ENCODE peak calls at places on chromosomes 7 and 10, in five cellular contexts. R, U, J, X and B are unnamed samples.

GRCh38 chr7:152756126-152756525 is 3.4 kb upstream of the ACTR3B start:
- DNase-seq in X (no peak), U (no peak), J (peak), R (no peak), B (no peak)

GRCh38 chr10:132931258-132931657 is 11.1 kb downstream of the CFAP46 start:
- DNase-seq in J (no peak), X (no peak), U (no peak), R (no peak), B (no peak)

GRCh38 chr7:54738737-54739136 is 20.3 kb downstream of the SEC61G start:
- DNase-seq in J (peak), U (no peak), X (no peak), R (no peak), B (no peak)

GRCh38 chr10:7337431-7338171 is 73.2 kb downstream of the SFMBT2 start:
- DNase-seq in R (no peak), J (no peak), U (no peak), X (no peak), B (no peak)

GRCh38 chr10:17984056-17984455 is 32.3 kb downstream of the SLC39A12 start:
- DNase-seq in J (peak), R (no peak), U (no peak), X (peak), B (no peak)

GRCh38 chr10:13349776-13350274 is 1.7 kb upstream of the SEPHS1 start:
- DNase-seq in R (peak), U (no peak), X (peak), J (peak), B (no peak)

GRCh38 chr10:2463301-2463700 is 604.0 kb upstream of the PFKP start:
- DNase-seq in R (no peak), U (no peak), X (peak), J (no peak), B (no peak)

GRCh38 chr7:139118234-139118802 is 8.8 kb upstream of the ZC3HAV1 start:
- DNase-seq in U (peak), J (peak), X (peak), R (no peak), B (no peak)

GRCh38 chr10:36766921-36767320 is 358.5 kb upstream of the ANKRD30A start:
- DNase-seq in U (no peak), X (no peak), J (no peak), R (no peak), B (no peak)

GRCh38 chr10:97226398-97226797 is 40.6 kb upstream of the SLIT1 start:
- DNase-seq in X (no peak), J (no peak), R (no peak), U (no peak), B (no peak)

GRCh38 chr7:99143522-99143852 is 421 bp downstream of the SMURF1 start:
- DNase-seq in R (no peak), X (no peak), J (no peak), U (no peak), B (no peak)

GRCh38 chr7:3501671-3502070 is 200.6 kb downstream of the SDK1 start:
- DNase-seq in U (no peak), R (no peak), J (no peak), X (no peak), B (no peak)

GRCh38 chr7:54906963-54907362 is 111.9 kb upstream of the EGFR start:
- DNase-seq in U (no peak), X (no peak), J (peak), R (no peak), B (no peak)

GRCh38 chr10:91559170-91559569 is 73.7 kb downstream of the PPP1R3C start:
- DNase-seq in U (no peak), R (no peak), X (no peak), J (no peak), B (no peak)

GRCh38 chr10:88154596-88155250 is 291.3 kb downstream of the PTEN start:
- DNase-seq in X (peak), U (no peak), J (peak), R (no peak), B (no peak)

GRCh38 chr7:27929127-27929526 is 189.2 kb downstream of the TAX1BP1 start:
- DNase-seq in R (no peak), U (no peak), J (no peak), X (no peak), B (no peak)
- TF ChIP-seq CTCF in R (no peak), U (peak), J (no peak), X (no peak), B (no peak)

GRCh38 chr10:93039721-93040120 is 20.9 kb upstream of the CYP26C1 start:
- DNase-seq in J (peak), X (peak), R (no peak), U (no peak), B (no peak)
- TF ChIP-seq CTCF in J (peak), X (peak), R (peak), U (peak), B (no peak)

GRCh38 chr10:128322950-128323349 is 196.7 kb upstream of the MKI67 start:
- DNase-seq in U (no peak), J (no peak), R (no peak), X (no peak), B (no peak)
- TF ChIP-seq CTCF in U (no peak), J (no peak), R (no peak), X (no peak), B (no peak)

GRCh38 chr7:121328508-121329459 is at the start of gene WNT16:
- DNase-seq in R (no peak), U (no peak), X (no peak), J (no peak), B (peak)

GRCh38 chr7:121331048-121331447 is 2.2 kb downstream of the WNT16 start:
- DNase-seq in X (no peak), J (no peak), U (no peak), R (no peak), B (no peak)

GRCh38 chr7:121330053-121330833 is 1.4 kb downstream of the WNT16 start:
- DNase-seq in J (no peak), U (no peak), X (no peak), R (no peak), B (peak)

GRCh38 chr7:121327671-121328070 is 1.1 kb upstream of the WNT16 start:
- DNase-seq in J (no peak), X (no peak), R (no peak), U (no peak), B (no peak)

GRCh38 chr7:121329460-121330052 is 756 bp downstream of the WNT16 start:
- DNase-seq in X (peak), R (no peak), U (no peak), J (no peak), B (peak)
- TF ChIP-seq CTCF in X (no peak), R (no peak), U (no peak), J (peak), B (no peak)

GRCh38 chr7:131222171-131222570 is 105.5 kb upstream of the MKLN1 start:
- DNase-seq in J (no peak), U (no peak), R (no peak), X (no peak), B (no peak)
- TF ChIP-seq CTCF in J (peak), U (no peak), R (no peak), X (no peak), B (no peak)

DNA sequence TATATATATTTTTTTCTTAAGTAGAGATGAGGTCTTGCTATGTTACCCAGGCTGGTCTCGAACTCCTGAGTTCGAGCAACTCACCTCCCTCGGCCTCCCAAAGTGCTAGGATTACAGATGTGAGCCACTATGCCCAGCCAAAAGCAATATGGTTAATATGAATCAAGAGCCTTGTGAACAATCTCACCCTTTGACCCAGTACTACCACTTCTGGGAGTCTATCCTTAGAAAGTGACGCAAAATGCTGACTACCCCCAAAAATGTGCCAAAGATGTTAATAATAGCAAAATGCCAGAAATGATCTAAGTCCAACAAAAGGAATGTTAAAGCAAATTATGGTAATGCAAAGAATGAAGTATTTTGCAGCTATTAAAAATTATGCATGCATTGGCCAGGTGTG is 44.3 kb downstream of the HOXA1 start:
- DNase-seq in R (no peak), U (no peak), X (peak), J (peak), B (no peak)
- TF ChIP-seq CTCF in R (no peak), U (no peak), X (no peak), J (no peak), B (no peak)

GRCh38 chr10:119725550-119726290 is at the start of gene INPP5F:
- DNase-seq in X (peak), U (peak), R (peak), J (peak), B (peak)
- TF ChIP-seq CTCF in X (peak), U (peak), R (peak), J (no peak), B (no peak)